ENCODE peak calls at places on chromosomes 2 and 18, in four cellular contexts. X is Panc1, L is coronary artery, D is lower lobe of right lung. R is an unnamed sample.

GRCh38 chr2:237025090-237025865 is 60.4 kb upstream of the COPS8 start:
- DNase-seq in X (no peak), L (no peak), D (peak), R (peak)

GRCh38 chr2:106575955-106576354 is 88.8 kb downstream of the CD8B2 start:
- DNase-seq in X (no peak), L (no peak), D (no peak), R (no peak)

GRCh38 chr18:55787674-55788073 is 199.7 kb upstream of the TCF4 start:
- DNase-seq in X (no peak), L (no peak), D (no peak), R (no peak)

GRCh38 chr2:82650038-82650437 is 1809.0 kb downstream of the SUCLG1 start:
- DNase-seq in X (no peak), L (no peak), D (no peak), R (no peak)

GRCh38 chr18:8029731-8030130 is 462.6 kb downstream of the PTPRM start:
- DNase-seq in X (no peak), L (no peak), D (no peak), R (no peak)

GRCh38 chr18:45505497-45506206 is 109.6 kb upstream of the SLC14A2 start:
- DNase-seq in X (no peak), L (no peak), D (no peak), R (no peak)

GRCh38 chr2:177604291-177605065 is 211.9 kb downstream of the AGPS start:
- DNase-seq in X (peak), L (no peak), D (no peak), R (peak)

GRCh38 chr2:238695538-238695937 is 152.3 kb upstream of the TWIST2 start:
- DNase-seq in X (no peak), L (no peak), D (no peak), R (no peak)

GRCh38 chr2:18093196-18093595 is 214.7 kb downstream of the KCNS3 start:
- DNase-seq in X (no peak), L (no peak), D (no peak), R (no peak)

GRCh38 chr18:76056467-76057194 is 438.4 kb downstream of the ZNF516 start:
- DNase-seq in X (no peak), L (no peak), D (no peak), R (no peak)

GRCh38 chr2:181106789-181107418 is 126.5 kb downstream of the UBE2E3 start:
- DNase-seq in X (peak), L (no peak), D (no peak), R (peak)

GRCh38 chr18:59006461-59007067 is 133.1 kb upstream of the SEC11C start:
- DNase-seq in X (no peak), L (no peak), D (no peak), R (no peak)

GRCh38 chr2:241936457-241937133 is 67.1 kb downstream of the RTP5 start:
- DNase-seq in X (no peak), L (peak), D (no peak), R (no peak)

GRCh38 chr2:237253046-237253723 is 160.8 kb downstream of the COL6A3 start:
- DNase-seq in X (peak), L (no peak), D (no peak), R (no peak)

GRCh38 chr2:36423172-36423571 is 67.6 kb downstream of the CRIM1 start:
- DNase-seq in X (no peak), L (no peak), D (no peak), R (no peak)

GRCh38 chr2:71466301-71467179 is 13.2 kb downstream of the DYSF start:
- DNase-seq in X (no peak), L (no peak), D (peak), R (no peak)

GRCh38 chr2:217147751-217148318 is 288.0 kb upstream of the TNP1 start:
- DNase-seq in X (no peak), L (no peak), D (no peak), R (no peak)

GRCh38 chr18:43271593-43272432 is 5.5 kb downstream of the SYT4 start:
- DNase-seq in X (peak), L (no peak), D (no peak), R (peak)

GRCh38 chr2:191061381-191061982 is 47.5 kb upstream of the STAT1 start:
- DNase-seq in X (no peak), L (no peak), D (no peak), R (no peak)

GRCh38 chr2:222448806-222449205 is 24.5 kb downstream of the SGPP2 start:
- DNase-seq in X (no peak), L (no peak), D (no peak), R (peak)

GRCh38 chr2:54471221-54471711 is 15.1 kb downstream of the SPTBN1 start:
- DNase-seq in X (no peak), L (no peak), D (no peak), R (peak)

GRCh38 chr18:54269924-54270844 is 867 bp downstream of the POLI start:
- DNase-seq in X (no peak), L (peak), D (no peak), R (no peak)

GRCh38 chr18:35171315-35171987 is 69.4 kb upstream of the ZNF397 start:
- DNase-seq in X (no peak), L (no peak), D (no peak), R (no peak)

GRCh38 chr2:25362564-25363145 is 20.9 kb upstream of the DNMT3A start:
- DNase-seq in X (no peak), L (no peak), D (peak), R (no peak)

GRCh38 chr2:207153266-207153990 is 12.3 kb downstream of the KLF7 start:
- DNase-seq in X (no peak), L (no peak), D (no peak), R (no peak)

GRCh38 chr18:11747731-11748130 is 58.7 kb downstream of the GNAL start:
- DNase-seq in X (no peak), L (no peak), D (no peak), R (no peak)

GRCh38 chr18:596288-596881 is 403 bp upstream of the CLUL1 start:
- DNase-seq in X (no peak), L (no peak), D (no peak), R (no peak)

GRCh38 chr2:75627902-75628504 is 18.6 kb upstream of the MRPL19 start:
- DNase-seq in X (peak), L (no peak), D (peak), R (no peak)

GRCh38 chr2:32772623-32773221 is 144.9 kb downstream of the TTC27 start:
- DNase-seq in X (peak), L (no peak), D (no peak), R (no peak)

GRCh38 chr18:54149078-54149697 is 75.3 kb downstream of the MBD2 start:
- DNase-seq in X (peak), L (no peak), D (no peak), R (peak)

GRCh38 chr2:137228566-137228965 is 463.2 kb downstream of the THSD7B start:
- DNase-seq in X (peak), L (no peak), D (no peak), R (peak)

GRCh38 chr2:220707261-220707660 is 864.8 kb downstream of the EPHA4 start:
- DNase-seq in X (no peak), L (no peak), D (no peak), R (no peak)

GRCh38 chr18:2986150-2986865 is 26.6 kb downstream of the LPIN2 start:
- DNase-seq in X (no peak), L (no peak), D (no peak), R (no peak)

GRCh38 chr18:28067346-28067745 is 109.6 kb downstream of the CDH2 start:
- DNase-seq in X (no peak), L (no peak), D (no peak), R (no peak)

GRCh38 chr2:201188449-201188848 is 5.5 kb downstream of the CASP10 start:
- DNase-seq in X (no peak), L (no peak), D (no peak), R (no peak)
- H3K4me3 ChIP-seq in X (no peak), L (no peak), D (no peak), R (no peak)

DNA sequence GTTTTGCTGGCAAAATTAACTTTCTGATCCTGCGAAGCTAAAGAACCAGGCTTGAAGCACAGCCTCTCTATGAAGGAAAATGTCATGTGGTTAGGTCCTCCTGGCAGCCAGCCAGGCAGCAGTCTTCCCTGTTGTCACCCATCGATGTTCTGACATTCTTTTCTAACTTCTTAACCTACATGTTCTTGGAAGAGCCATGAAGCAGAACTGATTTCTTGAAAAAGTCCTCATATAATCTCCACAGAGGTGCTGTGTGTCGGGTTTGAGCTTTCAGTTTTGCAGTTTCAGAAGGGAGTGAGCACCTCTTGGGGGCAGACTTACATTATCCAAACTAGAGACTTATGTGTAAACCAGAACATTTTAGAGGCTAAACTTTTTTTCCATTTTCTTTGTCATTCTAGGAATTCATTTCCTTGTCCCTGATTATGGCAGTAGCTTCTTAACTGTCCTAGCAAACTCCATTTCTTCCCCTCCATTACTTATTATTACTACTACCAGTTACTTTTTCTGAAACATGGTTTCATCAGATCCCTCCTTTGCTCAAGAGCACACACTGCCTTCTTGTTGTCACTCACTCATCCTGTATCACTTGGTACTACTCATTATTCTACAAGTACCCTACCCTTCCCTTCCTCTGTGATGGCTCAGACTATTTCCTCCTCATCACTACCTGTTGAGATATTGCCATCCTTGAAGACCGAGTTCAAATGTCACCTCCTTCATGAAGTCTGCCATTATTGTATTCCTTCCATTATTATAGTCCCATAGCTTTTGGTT is 31.1 kb downstream of the DOK1 start:
- DNase-seq in X (no peak), L (no peak), D (peak), R (no peak)
- TF ChIP-seq CTCF in X (peak), L (no peak), D (no peak), R (peak)

GRCh38 chr2:5365871-5366461 is 326.2 kb upstream of the SOX11 start:
- DNase-seq in X (peak), L (no peak), D (peak), R (no peak)
- H3K4me3 ChIP-seq in X (no peak), L (no peak), D (no peak), R (no peak)

GRCh38 chr2:167857406-167857805 is 390.0 kb downstream of the STK39 start:
- DNase-seq in X (no peak), L (no peak), D (no peak), R (no peak)

GRCh38 chr2:167859676-167860075 is 387.7 kb downstream of the STK39 start:
- DNase-seq in X (no peak), L (no peak), D (no peak), R (no peak)

GRCh38 chr2:167855211-167855610 is 392.2 kb downstream of the STK39 start:
- DNase-seq in X (no peak), L (no peak), D (no peak), R (no peak)

GRCh38 chr2:167853717-167854116 is 393.7 kb downstream of the STK39 start:
- DNase-seq in X (no peak), L (no peak), D (no peak), R (no peak)

GRCh38 chr2:167856190-167856589 is 391.2 kb downstream of the STK39 start:
- DNase-seq in X (no peak), L (no peak), D (no peak), R (no peak)
- TF ChIP-seq CTCF in X (no peak), L (no peak), D (no peak), R (no peak)

DNA sequence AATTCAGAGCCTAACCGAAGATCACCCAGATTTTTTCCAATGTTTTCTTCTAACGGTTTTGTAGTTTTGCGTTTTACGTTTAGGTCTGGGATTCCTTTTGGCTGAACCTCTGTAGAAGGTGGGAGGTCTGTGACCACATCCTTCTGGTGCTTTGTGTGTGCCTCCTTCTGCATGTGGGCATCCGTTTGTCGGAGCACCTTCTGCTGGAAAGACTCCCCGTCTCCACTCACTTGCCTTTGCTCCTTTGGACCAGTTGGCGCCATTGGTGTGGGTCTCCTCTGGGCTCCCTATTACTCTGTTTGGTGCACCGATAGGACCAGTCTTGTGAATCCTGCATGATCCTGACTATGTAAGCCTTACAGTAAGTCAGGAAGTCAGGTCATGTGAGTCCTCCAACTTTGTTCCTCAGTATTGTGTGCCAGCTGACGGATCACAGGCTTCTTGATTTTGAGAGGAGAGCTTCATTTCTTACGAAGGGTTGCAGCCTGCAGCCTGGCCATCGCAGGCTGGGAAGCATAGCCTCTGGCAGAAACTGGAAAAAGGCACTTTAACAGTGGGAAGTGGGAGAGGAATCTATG is 13.6 kb downstream of the AQP12A start:
- DNase-seq in X (no peak), L (no peak), D (no peak), R (no peak)
- H3K4me3 ChIP-seq in X (no peak), L (no peak), D (no peak), R (no peak)